ENCODE peak calls at places on chromosome 9, in nine cellular contexts. D, B, T, K, N, H, M, J and W are unnamed samples. For H3K36me3, the result is how much of the 10 kb centered on the place peaks cover.

GRCh38 chr9:122463828-122464632 is 13.7 kb downstream of the OR1J1 start:
- DNase-seq in K (no peak), M (no peak), B (peak), T (no peak), H (no peak), J (no peak), N (peak), D (peak), W (no peak)

GRCh38 chr9:92736816-92737606 is 27.6 kb downstream of the BICD2 start:
- DNase-seq in B (peak), M (peak), N (peak), D (no peak), K (no peak), T (no peak), H (no peak), J (no peak), W (peak)

GRCh38 chr9:111952559-111952958 is 55.9 kb downstream of the UGCG start:
- DNase-seq in T (no peak), B (no peak), M (no peak), J (no peak), N (peak), K (no peak), D (peak), H (no peak), W (no peak)

GRCh38 chr9:122180633-122181032 is 20.9 kb downstream of the MORN5 start:
- DNase-seq in H (no peak), N (peak), K (no peak), J (no peak), D (peak), T (no peak), B (no peak), M (no peak), W (no peak)

GRCh38 chr9:111052831-111053230 is 14.6 kb upstream of the LPAR1 start:
- DNase-seq in H (no peak), B (no peak), N (no peak), D (peak), K (no peak), J (no peak), M (no peak), T (no peak), W (no peak)

GRCh38 chr9:30925635-30926034 is 1458.8 kb upstream of the ACO1 start:
- DNase-seq in M (no peak), K (no peak), J (no peak), T (no peak), B (no peak), D (no peak), H (no peak), N (no peak), W (no peak)

GRCh38 chr9:114051706-114052105 is 26.4 kb downstream of the AMBP start:
- DNase-seq in T (no peak), N (no peak), B (no peak), K (no peak), J (no peak), D (no peak), M (peak), H (no peak), W (peak)

GRCh38 chr9:129949821-129950220 is 93.2 kb downstream of the FNBP1 start:
- DNase-seq in D (no peak), N (no peak), B (no peak), M (no peak), T (no peak), J (no peak), K (no peak), H (no peak), W (no peak)

GRCh38 chr9:31236344-31236743 is 1148.1 kb upstream of the ACO1 start:
- DNase-seq in T (no peak), K (no peak), N (no peak), B (no peak), H (no peak), D (no peak), J (no peak), M (no peak), W (no peak)

GRCh38 chr9:23123048-23123632 is 676.5 kb downstream of the DMRTA1 start:
- DNase-seq in N (peak), K (peak), B (peak), H (peak), D (peak), T (peak), M (no peak), J (no peak), W (no peak)

GRCh38 chr9:98248737-98249474 is 6.5 kb downstream of the TBC1D2 start:
- DNase-seq in D (peak), T (peak), H (peak), N (peak), B (no peak), J (peak), K (peak), M (peak), W (peak)

GRCh38 chr9:18474778-18475177 is 825 bp downstream of the ADAMTSL1 start:
- DNase-seq in N (peak), H (no peak), K (no peak), M (no peak), T (no peak), B (no peak), J (no peak), D (peak), W (no peak)

GRCh38 chr9:131590449-131590848 is 45.1 kb downstream of the PRRT1B start:
- DNase-seq in K (no peak), B (no peak), J (no peak), H (no peak), N (no peak), M (peak), D (no peak), T (no peak), W (no peak)

DNA sequence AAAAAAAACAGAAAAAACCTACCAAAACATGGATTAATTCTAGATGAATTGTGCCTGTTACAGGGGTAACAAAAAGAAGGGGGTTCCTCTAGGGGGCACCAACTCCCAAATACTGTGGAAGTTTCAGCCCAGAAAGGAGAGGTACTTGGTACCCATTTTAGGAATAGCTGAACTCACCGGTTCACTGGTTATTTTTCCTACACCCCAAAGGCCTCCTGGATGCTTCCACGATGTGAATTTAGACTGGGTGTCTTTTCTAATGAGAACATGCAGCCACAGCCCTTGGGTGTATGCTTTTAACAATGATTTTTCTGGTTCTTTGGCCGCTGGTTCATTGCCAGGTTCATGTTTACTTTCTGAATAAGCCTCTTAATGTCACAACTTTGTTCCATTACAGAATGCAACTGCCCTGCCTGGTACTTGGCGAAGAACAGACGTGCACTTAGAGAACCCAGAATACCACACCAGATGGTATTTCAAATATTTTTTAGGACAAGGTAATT is 46.7 kb downstream of the GARNL3 start:
- DNase-seq in K (peak), H (peak), B (peak), M (no peak), J (peak), T (peak), N (peak), D (peak), W (peak)
- TF ChIP-seq CTCF in K (peak), H (peak), B (peak), M (peak), J (peak), T (peak), N (peak), D (peak), W (peak)

GRCh38 chr9:5042661-5043178 is 57.6 kb downstream of the JAK2 start:
- DNase-seq in H (no peak), T (no peak), M (peak), D (no peak), B (no peak), J (no peak), K (no peak), N (no peak), W (no peak)
- H3K36me3 ChIP-seq in H (under half), T (under half), M (half or more), D (under half), B (under half), J (under half), K (under half), N (under half), W (under half)

GRCh38 chr9:35822926-35823325 is 5.6 kb downstream of the FAM221B start:
- DNase-seq in H (no peak), J (no peak), T (no peak), D (no peak), K (no peak), M (no peak), B (no peak), N (no peak), W (no peak)

GRCh38 chr9:35827486-35827885 is 1.0 kb downstream of the FAM221B start:
- DNase-seq in N (peak), M (no peak), J (no peak), K (no peak), B (no peak), T (no peak), H (no peak), D (peak), W (no peak)

GRCh38 chr9:35829084-35829763 is at the start of gene TMEM8B:
- DNase-seq in T (peak), J (peak), N (peak), H (peak), B (peak), K (peak), D (peak), M (peak), W (peak)

GRCh38 chr9:35828716-35829083 is at the start of gene FAM221B:
- DNase-seq in H (no peak), B (peak), M (peak), K (no peak), D (no peak), N (no peak), J (no peak), T (peak), W (no peak)

GRCh38 chr9:35826071-35826701 is 2.3 kb downstream of the FAM221B start:
- DNase-seq in H (peak), B (peak), M (no peak), D (peak), K (no peak), T (no peak), J (peak), N (peak), W (no peak)
- TF ChIP-seq CTCF in H (peak), B (peak), M (peak), D (peak), K (peak), T (peak), J (peak), N (peak), W (peak)

GRCh38 chr9:120395374-120395773 is 184.6 kb downstream of the CDK5RAP2 start:
- DNase-seq in D (no peak), M (no peak), H (no peak), K (no peak), T (no peak), B (no peak), J (no peak), N (no peak), W (no peak)

GRCh38 chr9:120397453-120397852 is 182.5 kb downstream of the CDK5RAP2 start:
- DNase-seq in H (no peak), T (no peak), J (no peak), B (no peak), N (peak), M (no peak), D (no peak), K (no peak), W (no peak)

GRCh38 chr9:120396926-120397325 is 183.0 kb downstream of the CDK5RAP2 start:
- DNase-seq in T (no peak), M (no peak), D (no peak), B (no peak), J (no peak), N (no peak), H (no peak), K (no peak), W (no peak)

GRCh38 chr9:120398286-120398685 is 181.7 kb downstream of the CDK5RAP2 start:
- DNase-seq in J (no peak), K (no peak), T (no peak), M (no peak), N (no peak), D (no peak), H (no peak), B (no peak), W (no peak)

GRCh38 chr9:120396418-120396817 is 183.5 kb downstream of the CDK5RAP2 start:
- DNase-seq in D (peak), N (no peak), M (no peak), B (no peak), H (no peak), J (no peak), K (no peak), T (no peak), W (no peak)
- H3K36me3 ChIP-seq in D (under half), N (under half), M (half or more), B (half or more), H (under half), J (half or more), K (under half), T (under half), W (half or more)